ENCODE peak calls at places on chromosomes 16 and 17, in nine cellular contexts. X, W, V, N, D, I, Q, B and T are unnamed samples. For H3K9me3, the result is how much of the 10 kb centered on the place peaks cover.

GRCh38 chr17:51119415-51120356 is 982 bp downstream of the SPAG9 start:
- DNase-seq in W (peak), X (peak), B (peak), N (peak), D (peak), I (peak), V (peak), Q (peak), T (peak)

GRCh38 chr17:70564006-70564620 is 394.8 kb downstream of the KCNJ2 start:
- DNase-seq in V (no peak), W (no peak), B (no peak), Q (no peak), D (no peak), N (no peak), I (no peak), X (no peak), T (peak)

GRCh38 chr17:58384900-58385299 is 32.4 kb downstream of the RNF43 start:
- DNase-seq in Q (no peak), V (no peak), B (no peak), D (no peak), W (no peak), X (no peak), I (no peak), N (no peak), T (no peak)

GRCh38 chr17:31320231-31320630 is 1.2 kb downstream of the EVI2A start:
- DNase-seq in D (no peak), N (no peak), I (no peak), W (no peak), B (no peak), X (no peak), Q (no peak), V (no peak), T (no peak)

GRCh38 chr16:73251608-73252007 is 203.7 kb upstream of the ZFHX3 start:
- DNase-seq in X (no peak), Q (no peak), N (no peak), D (no peak), W (no peak), I (no peak), V (no peak), B (no peak), T (no peak)

GRCh38 chr17:33241390-33241789 is 51.7 kb downstream of the ASIC2 start:
- DNase-seq in I (no peak), Q (no peak), N (no peak), X (no peak), V (no peak), D (no peak), B (peak), W (no peak), T (peak)

GRCh38 chr16:81429045-81429521 is 15.5 kb upstream of the CMIP start:
- DNase-seq in B (peak), I (no peak), D (peak), W (peak), V (peak), N (no peak), X (no peak), Q (peak), T (peak)

GRCh38 chr16:1596516-1596915 is 15.4 kb downstream of the IFT140 start:
- DNase-seq in X (no peak), Q (no peak), D (no peak), I (no peak), W (no peak), N (no peak), B (no peak), V (peak), T (no peak)

GRCh38 chr16:777826-778225 is 10.4 kb downstream of the RPUSD1 start:
- DNase-seq in B (no peak), D (peak), N (no peak), I (no peak), Q (no peak), V (no peak), X (no peak), W (no peak), T (peak)

GRCh38 chr17:67605259-67605912 is 112.3 kb upstream of the NOL11 start:
- DNase-seq in I (peak), X (no peak), V (no peak), N (peak), Q (no peak), W (peak), D (no peak), B (peak), T (no peak)

GRCh38 chr16:65510241-65510640 is 388.4 kb upstream of the CDH11 start:
- DNase-seq in I (no peak), V (no peak), Q (no peak), N (no peak), B (no peak), X (no peak), D (no peak), W (no peak), T (no peak)

GRCh38 chr17:60149691-60150582 is at the start of gene CA4:
- DNase-seq in W (peak), X (no peak), B (peak), N (no peak), V (no peak), I (no peak), D (no peak), Q (peak), T (no peak)

GRCh38 chr16:79212114-79212791 is 388.3 kb downstream of the MAF start:
- DNase-seq in I (no peak), W (no peak), B (no peak), N (no peak), D (no peak), V (no peak), X (no peak), Q (no peak), T (no peak)

GRCh38 chr16:85812811-85813700 is 13.6 kb downstream of the COX4I1 start:
- DNase-seq in N (no peak), I (no peak), D (no peak), V (no peak), B (no peak), X (no peak), W (no peak), Q (no peak), T (no peak)

GRCh38 chr16:50665128-50665878 is 15.8 kb downstream of the SNX20 start:
- DNase-seq in V (peak), B (peak), W (peak), Q (peak), X (peak), D (peak), I (peak), N (peak), T (peak)

GRCh38 chr17:83128306-83129240 is 49.2 kb downstream of the METRNL start:
- DNase-seq in V (peak), D (no peak), B (no peak), X (no peak), W (no peak), N (no peak), I (no peak), Q (peak), T (no peak)

GRCh38 chr17:71633391-71633849 is 487.4 kb upstream of the SOX9 start:
- DNase-seq in X (no peak), N (no peak), V (peak), D (peak), Q (no peak), I (no peak), W (no peak), B (no peak), T (peak)

GRCh38 chr17:67531291-67531690 is 154.2 kb downstream of the PITPNC1 start:
- DNase-seq in W (peak), X (no peak), V (peak), Q (peak), I (no peak), B (peak), N (no peak), D (no peak), T (no peak)

GRCh38 chr16:74990832-74991231 is 5.9 kb upstream of the WDR59 start:
- DNase-seq in X (no peak), W (no peak), D (no peak), N (no peak), Q (no peak), I (no peak), B (no peak), V (no peak), T (no peak)
- H3K9me3 ChIP-seq in X (under half), W (under half), D (under half), N (under half), Q (under half), I (under half), B (under half), V (under half), T (under half)

GRCh38 chr16:35142147-35142808 is 1682.9 kb downstream of the TP53TG3F start:
- DNase-seq in V (peak), W (no peak), N (no peak), I (no peak), Q (no peak), X (no peak), B (no peak), D (no peak), T (no peak)
- H3K9me3 ChIP-seq in V (under half), W (under half), N (under half), I (under half), Q (half or more), X (under half), B (under half), D (under half), T (under half)

DNA sequence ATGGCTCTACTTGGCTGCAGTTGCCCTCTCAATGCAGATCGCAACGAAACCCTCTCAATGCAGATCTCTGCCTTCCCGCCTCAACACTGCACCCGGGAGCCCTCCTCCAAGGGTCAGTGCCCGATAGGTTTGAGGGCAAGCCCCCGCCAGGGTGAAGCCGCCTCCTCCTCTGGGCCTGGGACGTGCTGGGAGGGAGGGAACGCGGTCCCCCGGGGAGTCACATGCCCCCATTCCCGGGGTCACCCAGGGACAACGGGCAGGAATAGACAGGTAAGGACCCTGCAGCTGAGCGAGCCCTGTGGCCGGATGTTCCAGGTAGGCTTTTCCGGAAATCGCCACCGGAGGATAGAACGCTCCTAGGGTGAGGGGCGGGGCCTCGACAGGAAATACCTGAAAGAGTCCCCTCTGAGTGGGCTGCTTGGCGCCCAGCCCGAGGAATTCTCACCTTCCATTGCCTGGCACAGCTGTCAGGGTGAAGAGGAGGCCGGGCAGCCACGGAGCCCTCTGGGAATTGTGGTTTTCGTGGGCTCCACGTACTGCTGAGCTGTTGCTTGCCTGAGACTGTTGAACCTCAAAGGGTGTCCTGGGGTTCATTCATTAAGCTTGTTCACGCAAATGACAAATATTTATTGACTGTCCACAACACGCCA is 12.8 kb downstream of the ZNF174 start:
- DNase-seq in X (no peak), B (no peak), N (no peak), I (no peak), Q (no peak), V (no peak), D (no peak), W (no peak), T (no peak)
- H3K9me3 ChIP-seq in X (under half), B (under half), N (half or more), I (half or more), Q (under half), V (under half), D (under half), W (under half), T (under half)

GRCh38 chr17:68731465-68731864 is 130.3 kb upstream of the FAM20A start:
- DNase-seq in W (no peak), X (no peak), V (no peak), Q (no peak), I (no peak), D (no peak), B (no peak), N (no peak), T (no peak)
- H3K9me3 ChIP-seq in W (under half), X (under half), V (under half), Q (under half), I (under half), D (under half), B (under half), N (under half), T (under half)

GRCh38 chr16:75172578-75172977 is 24.3 kb downstream of the ZFP1 start:
- DNase-seq in W (no peak), X (no peak), D (no peak), N (no peak), Q (no peak), I (no peak), B (no peak), V (no peak), T (no peak)
- H3K9me3 ChIP-seq in W (under half), X (under half), D (under half), N (half or more), Q (half or more), I (under half), B (under half), V (under half), T (under half)

GRCh38 chr16:35642322-35642835 is 2183.0 kb downstream of the TP53TG3F start:
- DNase-seq in D (no peak), W (no peak), I (no peak), X (no peak), N (no peak), B (no peak), Q (no peak), V (no peak), T (no peak)
- H3K9me3 ChIP-seq in D (under half), W (under half), I (under half), X (under half), N (under half), B (under half), Q (half or more), V (under half), T (under half)

DNA sequence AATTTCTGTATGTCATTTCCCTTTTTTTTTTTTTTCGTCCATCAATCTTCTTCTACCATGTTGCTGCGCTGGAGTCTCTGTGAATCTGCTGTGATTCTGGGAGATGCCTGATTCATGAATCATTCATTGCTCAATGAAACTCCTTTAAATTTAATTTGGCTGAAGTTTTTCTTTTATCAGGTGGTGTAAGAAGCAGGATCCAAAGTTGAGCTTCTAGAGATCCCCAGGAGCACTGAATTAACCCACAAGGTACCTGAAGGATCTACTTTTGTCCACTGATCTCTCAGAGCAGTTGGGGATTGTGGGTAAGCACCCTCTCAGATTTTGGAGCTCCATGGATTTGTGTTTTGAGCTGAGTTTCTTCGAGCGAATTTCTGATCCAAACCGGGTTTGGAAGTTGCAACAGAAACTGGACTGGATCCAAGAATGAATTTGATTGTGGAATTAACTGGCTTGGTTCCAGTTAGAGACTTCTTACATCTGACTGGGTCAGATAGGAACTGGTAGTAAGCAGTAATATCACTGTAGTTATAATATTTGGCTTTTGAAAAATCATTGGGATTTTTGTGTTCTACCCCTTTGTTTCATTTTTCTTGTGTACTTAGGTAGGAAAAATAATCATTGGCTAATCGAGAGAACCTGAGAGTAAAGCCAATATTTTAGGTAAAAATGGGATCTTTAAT is 447.8 kb upstream of the TOM1L1 start:
- DNase-seq in N (no peak), D (no peak), V (no peak), X (no peak), B (no peak), W (no peak), Q (no peak), I (no peak), T (peak)
- H3K9me3 ChIP-seq in N (under half), D (half or more), V (under half), X (under half), B (under half), W (under half), Q (under half), I (under half), T (under half)

DNA sequence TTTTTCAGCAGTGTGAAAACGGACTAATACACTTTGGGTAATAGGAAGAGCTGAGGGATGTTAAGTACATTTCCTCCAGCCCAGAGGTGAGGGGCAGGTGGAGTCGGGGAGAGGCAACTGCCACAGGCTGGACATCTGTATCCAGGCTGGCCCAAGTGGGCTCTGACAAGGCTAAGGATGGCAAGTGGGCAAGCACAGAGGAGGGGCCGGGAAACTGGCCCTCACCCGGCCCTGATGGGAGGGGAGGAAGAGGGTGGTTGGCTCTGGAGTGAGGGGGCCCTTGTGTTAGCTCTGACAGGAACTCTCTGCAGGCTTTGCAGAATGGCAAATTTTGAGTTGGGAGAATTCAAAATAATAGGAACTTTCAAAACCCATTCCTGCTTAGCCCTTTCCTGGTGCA is 251.0 kb upstream of the TNRC6C start:
- DNase-seq in X (no peak), D (no peak), V (no peak), Q (peak), N (no peak), I (no peak), W (no peak), B (no peak), T (no peak)
- H3K9me3 ChIP-seq in X (under half), D (under half), V (under half), Q (under half), N (under half), I (under half), W (under half), B (under half), T (under half)